ENCODE peak calls at places on chromosomes 12 and 14, in four cellular contexts. One of them, this sample, is unnamed.

GRCh38 chr12:106134294-106134949 is 4.3 kb downstream of the NUAK1 start:
- DNase-seq in neuronal stem cell: no peak
- DNase-seq in IMR-90: no peak
- DNase-seq in mesendoderm: no peak
- DNase-seq in this sample: no peak

GRCh38 chr14:32217301-32217700 is 14.2 kb upstream of the RNU6-8 start:
- DNase-seq in IMR-90: no peak
- DNase-seq in mesendoderm: no peak
- DNase-seq in neuronal stem cell: no peak
- DNase-seq in this sample: no peak

GRCh38 chr14:32509632-32510187 is 180.6 kb downstream of the AKAP6 start:
- DNase-seq in IMR-90: peak
- DNase-seq in mesendoderm: no peak
- DNase-seq in neuronal stem cell: no peak
- DNase-seq in this sample: peak

GRCh38 chr12:22974865-22975264 is 349.9 kb downstream of the ETNK1 start:
- DNase-seq in neuronal stem cell: no peak
- DNase-seq in mesendoderm: peak
- DNase-seq in IMR-90: peak
- DNase-seq in this sample: peak

GRCh38 chr14:76348898-76349297 is 27.0 kb upstream of the ESRRB start:
- DNase-seq in neuronal stem cell: peak
- DNase-seq in mesendoderm: peak
- DNase-seq in IMR-90: peak
- DNase-seq in this sample: no peak

GRCh38 chr14:34722723-34723545 is 8.5 kb upstream of the CFL2 start:
- DNase-seq in neuronal stem cell: peak
- DNase-seq in mesendoderm: peak
- DNase-seq in IMR-90: peak
- DNase-seq in this sample: peak

GRCh38 chr14:59215353-59215752 is 26.9 kb downstream of the DAAM1 start:
- DNase-seq in IMR-90: peak
- DNase-seq in neuronal stem cell: no peak
- DNase-seq in mesendoderm: no peak
- DNase-seq in this sample: peak

GRCh38 chr12:52920937-52921336 is 16.1 kb upstream of the KRT8 start:
- DNase-seq in IMR-90: peak
- DNase-seq in neuronal stem cell: no peak
- DNase-seq in mesendoderm: peak
- DNase-seq in this sample: peak

GRCh38 chr12:10283028-10283427 is 24.6 kb upstream of the KLRD1 start:
- DNase-seq in mesendoderm: no peak
- DNase-seq in IMR-90: no peak
- DNase-seq in neuronal stem cell: no peak
- DNase-seq in this sample: peak

GRCh38 chr12:52674416-52674775 is 5.8 kb downstream of the KRT1 start:
- DNase-seq in IMR-90: no peak
- DNase-seq in mesendoderm: no peak
- DNase-seq in neuronal stem cell: no peak
- DNase-seq in this sample: peak

GRCh38 chr14:79418649-79419415 is 792.5 kb downstream of the DIO2 start:
- DNase-seq in mesendoderm: no peak
- DNase-seq in IMR-90: no peak
- DNase-seq in neuronal stem cell: no peak
- DNase-seq in this sample: no peak

GRCh38 chr12:124188561-124189405 is 106.1 kb upstream of the RFLNA start:
- DNase-seq in mesendoderm: peak
- DNase-seq in neuronal stem cell: no peak
- DNase-seq in IMR-90: no peak
- DNase-seq in this sample: peak

GRCh38 chr14:99251721-99252120 is 20.3 kb downstream of the BCL11B start:
- DNase-seq in mesendoderm: no peak
- DNase-seq in IMR-90: no peak
- DNase-seq in neuronal stem cell: no peak
- DNase-seq in this sample: no peak

GRCh38 chr12:39272934-39273770 is 169.8 kb downstream of the KIF21A start:
- DNase-seq in neuronal stem cell: peak
- DNase-seq in mesendoderm: peak
- DNase-seq in IMR-90: peak
- DNase-seq in this sample: peak

GRCh38 chr12:1605129-1606020 is 11.0 kb upstream of the FBXL14 start:
- DNase-seq in neuronal stem cell: peak
- DNase-seq in IMR-90: peak
- DNase-seq in mesendoderm: peak
- DNase-seq in this sample: peak

GRCh38 chr14:74858022-74858421 is 17.9 kb downstream of the PROX2 start:
- DNase-seq in mesendoderm: no peak
- DNase-seq in IMR-90: no peak
- DNase-seq in neuronal stem cell: no peak
- DNase-seq in this sample: no peak

GRCh38 chr12:50734409-50735263 is 29.3 kb upstream of the ATF1 start:
- DNase-seq in IMR-90: peak
- DNase-seq in neuronal stem cell: peak
- DNase-seq in mesendoderm: peak
- DNase-seq in this sample: no peak

GRCh38 chr14:80850197-80850814 is 91.2 kb downstream of the CEP128 start:
- DNase-seq in neuronal stem cell: peak
- DNase-seq in mesendoderm: peak
- DNase-seq in IMR-90: peak
- DNase-seq in this sample: peak

GRCh38 chr12:130523208-130523607 is 185.5 kb downstream of the PIWIL1 start:
- DNase-seq in neuronal stem cell: no peak
- DNase-seq in mesendoderm: no peak
- DNase-seq in IMR-90: no peak
- DNase-seq in this sample: no peak

GRCh38 chr12:99920561-99920960 is 64.2 kb downstream of the ANKS1B start:
- DNase-seq in mesendoderm: peak
- DNase-seq in neuronal stem cell: no peak
- DNase-seq in IMR-90: no peak
- DNase-seq in this sample: no peak

DNA sequence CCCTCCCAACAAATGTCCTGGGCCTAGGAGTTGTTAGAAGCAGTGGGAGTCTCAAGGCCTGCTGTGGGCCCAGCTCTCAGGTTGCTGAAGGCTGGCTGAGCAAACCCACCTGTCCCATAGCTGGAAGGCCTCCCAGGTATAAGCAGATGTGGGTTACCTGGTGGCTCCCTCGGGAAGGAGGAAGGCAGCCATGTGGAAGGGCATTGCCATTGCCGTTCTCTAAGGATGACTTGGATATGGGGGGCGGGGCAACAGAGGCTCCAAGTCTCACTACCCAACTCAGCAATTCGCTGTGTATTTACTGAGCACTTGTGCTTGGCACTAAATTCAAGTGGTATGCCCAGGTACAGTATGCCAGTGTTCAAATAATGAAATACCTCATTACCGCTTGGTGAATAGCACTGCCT is 23.4 kb downstream of the HSPB8 start:
- DNase-seq in mesendoderm: no peak
- DNase-seq in IMR-90: no peak
- DNase-seq in neuronal stem cell: no peak
- DNase-seq in this sample: no peak
- H2BK5ac ChIP-seq in mesendoderm: no peak
- H2BK5ac ChIP-seq in IMR-90: no peak
- H2BK5ac ChIP-seq in neuronal stem cell: no peak
- H2BK5ac ChIP-seq in this sample: no peak

DNA sequence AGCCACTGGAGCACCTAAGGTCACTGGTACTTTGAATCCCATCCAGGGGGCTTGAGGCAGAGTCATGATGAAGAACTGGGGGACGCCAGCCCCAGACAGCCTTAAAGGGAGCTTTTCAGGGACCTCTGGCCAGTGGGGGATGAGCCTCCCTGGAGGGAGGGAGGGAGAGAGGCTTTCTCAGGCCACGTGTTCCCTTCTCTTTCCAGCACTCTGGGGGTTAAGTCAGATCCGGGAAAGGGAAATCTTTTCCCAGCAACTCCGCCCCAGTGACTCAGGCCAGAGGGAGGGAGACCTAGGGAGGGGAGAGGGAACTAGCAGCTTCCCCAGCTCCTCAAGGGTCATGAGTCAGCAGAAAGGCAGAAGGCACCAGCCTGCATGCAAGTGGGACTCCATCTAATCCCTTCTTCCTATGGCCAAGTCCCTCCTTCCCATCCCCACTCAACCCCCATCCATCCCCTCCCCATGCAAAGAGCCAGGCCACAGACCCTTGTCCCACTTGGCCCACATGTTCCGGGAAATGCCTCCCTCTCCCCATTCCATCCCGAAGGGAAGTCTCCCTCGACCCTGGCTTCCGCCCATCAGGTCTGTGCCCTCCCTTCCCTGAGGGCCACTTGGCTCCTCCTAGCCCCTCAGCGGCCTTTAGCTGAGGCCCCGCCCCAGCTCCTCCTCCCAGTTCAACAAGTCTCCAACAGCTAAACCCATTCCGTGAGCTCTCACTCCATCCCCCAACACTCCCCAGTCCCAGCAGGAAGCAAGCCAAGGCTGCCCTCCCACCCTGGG is 5.6 kb downstream of the TNFRSF1A start:
- DNase-seq in neuronal stem cell: peak
- DNase-seq in IMR-90: peak
- DNase-seq in mesendoderm: peak
- DNase-seq in this sample: peak
- H4K8ac ChIP-seq in neuronal stem cell: peak
- H4K8ac ChIP-seq in IMR-90: peak
- H4K8ac ChIP-seq in mesendoderm: no peak
- H4K8ac ChIP-seq in this sample: peak

GRCh38 chr14:24964048-24964447 is 85.9 kb downstream of the STXBP6 start:
- DNase-seq in neuronal stem cell: no peak
- DNase-seq in mesendoderm: no peak
- DNase-seq in IMR-90: no peak
- DNase-seq in this sample: no peak
- H2BK5ac ChIP-seq in neuronal stem cell: no peak
- H2BK5ac ChIP-seq in mesendoderm: no peak
- H2BK5ac ChIP-seq in IMR-90: peak
- H2BK5ac ChIP-seq in this sample: no peak

GRCh38 chr12:114903394-114903748 is 219.4 kb upstream of the TBX3 start:
- DNase-seq in mesendoderm: peak
- DNase-seq in neuronal stem cell: no peak
- DNase-seq in IMR-90: peak
- DNase-seq in this sample: no peak
- H4K8ac ChIP-seq in mesendoderm: no peak
- H4K8ac ChIP-seq in neuronal stem cell: no peak
- H4K8ac ChIP-seq in IMR-90: peak
- H4K8ac ChIP-seq in this sample: no peak

GRCh38 chr12:94267907-94268575 is 119.7 kb downstream of the PLXNC1 start:
- DNase-seq in neuronal stem cell: no peak
- DNase-seq in IMR-90: no peak
- DNase-seq in mesendoderm: no peak
- DNase-seq in this sample: no peak

GRCh38 chr12:94266390-94266789 is 118.0 kb downstream of the PLXNC1 start:
- DNase-seq in IMR-90: no peak
- DNase-seq in neuronal stem cell: no peak
- DNase-seq in mesendoderm: no peak
- DNase-seq in this sample: peak

GRCh38 chr12:94265966-94266365 is 117.6 kb downstream of the PLXNC1 start:
- DNase-seq in IMR-90: no peak
- DNase-seq in mesendoderm: no peak
- DNase-seq in neuronal stem cell: no peak
- DNase-seq in this sample: no peak

GRCh38 chr12:94266796-94267529 is 118.6 kb downstream of the PLXNC1 start:
- DNase-seq in IMR-90: peak
- DNase-seq in neuronal stem cell: no peak
- DNase-seq in mesendoderm: no peak
- DNase-seq in this sample: peak

DNA sequence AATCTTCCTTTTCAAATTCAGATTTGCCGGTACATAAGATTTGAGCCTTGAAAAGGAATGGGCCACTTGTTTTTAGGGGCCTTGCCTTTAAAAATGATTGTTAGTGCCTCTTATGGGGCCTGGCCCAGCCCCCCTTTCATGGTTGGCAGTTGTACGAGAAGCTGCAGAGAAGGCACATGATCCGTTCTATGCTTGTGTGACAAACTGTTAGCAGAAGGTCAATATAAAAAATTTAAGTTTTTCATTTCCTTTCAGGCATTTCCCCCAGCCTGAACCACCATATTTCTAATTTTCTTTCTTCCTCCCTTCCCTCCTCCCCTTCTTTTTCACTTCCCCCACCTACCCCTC is 119.1 kb downstream of the PLXNC1 start:
- DNase-seq in mesendoderm: no peak
- DNase-seq in neuronal stem cell: no peak
- DNase-seq in IMR-90: no peak
- DNase-seq in this sample: no peak
- H2BK5ac ChIP-seq in mesendoderm: no peak
- H2BK5ac ChIP-seq in neuronal stem cell: no peak
- H2BK5ac ChIP-seq in IMR-90: no peak
- H2BK5ac ChIP-seq in this sample: peak

DNA sequence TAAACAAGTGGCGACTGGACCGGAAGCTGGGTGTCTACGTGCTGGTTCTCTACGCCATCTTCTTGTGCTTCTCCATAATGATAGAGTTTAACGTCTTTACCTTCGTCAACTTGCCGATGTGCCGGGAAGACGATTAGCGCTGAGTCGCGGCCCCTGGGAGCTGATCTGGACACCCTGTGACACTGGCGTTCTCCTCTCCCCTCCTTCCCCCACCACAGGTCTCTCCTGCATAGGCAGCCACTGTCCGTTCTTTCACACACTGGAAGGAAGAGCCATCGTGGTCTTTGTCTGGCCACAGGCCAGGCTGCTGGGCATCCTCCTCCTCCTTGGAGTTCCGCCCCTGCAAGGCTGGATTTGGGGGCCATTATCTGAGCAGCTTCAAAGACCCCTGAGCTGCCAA is 20.1 kb upstream of the RIN3 start:
- DNase-seq in mesendoderm: no peak
- DNase-seq in neuronal stem cell: no peak
- DNase-seq in IMR-90: no peak
- DNase-seq in this sample: no peak
- H4K8ac ChIP-seq in mesendoderm: no peak
- H4K8ac ChIP-seq in neuronal stem cell: no peak
- H4K8ac ChIP-seq in IMR-90: no peak
- H4K8ac ChIP-seq in this sample: no peak

GRCh38 chr14:23034498-23035302 is at the start of gene PSMB5:
- DNase-seq in IMR-90: peak
- DNase-seq in neuronal stem cell: peak
- DNase-seq in mesendoderm: peak
- DNase-seq in this sample: peak
- H2BK5ac ChIP-seq in IMR-90: peak
- H2BK5ac ChIP-seq in neuronal stem cell: no peak
- H2BK5ac ChIP-seq in mesendoderm: peak
- H2BK5ac ChIP-seq in this sample: peak

DNA sequence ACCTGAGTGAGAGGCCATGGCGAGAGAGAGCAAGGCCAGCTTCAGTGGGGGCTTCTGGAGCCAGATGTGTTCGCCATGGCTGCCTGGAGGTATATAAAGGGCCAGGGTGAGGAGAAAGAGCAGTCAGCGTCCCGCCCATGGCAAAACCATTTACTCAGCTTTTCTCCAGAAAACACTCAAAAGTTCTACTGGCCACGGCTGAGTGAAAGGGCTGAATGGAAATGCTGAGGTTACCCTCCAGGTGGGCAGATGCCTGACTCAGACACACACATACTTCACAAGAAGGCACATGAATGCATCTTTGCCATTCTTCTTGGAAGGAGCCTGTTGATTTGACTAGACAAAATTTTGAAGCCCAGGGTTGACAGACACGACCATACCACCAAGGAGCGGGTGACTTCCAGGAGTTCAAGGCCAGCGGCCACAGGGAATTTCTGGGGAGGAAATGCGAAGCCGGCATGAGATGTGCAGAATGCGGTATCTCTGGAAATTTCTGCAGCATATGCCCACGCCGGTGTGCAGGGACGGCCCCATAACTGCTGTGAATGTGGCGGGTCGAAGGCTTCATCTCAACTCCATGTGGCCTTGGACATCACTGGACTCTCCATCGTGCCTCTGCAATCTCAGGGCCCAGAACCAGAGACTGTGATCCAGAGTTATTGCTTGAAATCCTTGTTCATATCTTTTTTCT is at the start of gene IL31:
- DNase-seq in IMR-90: no peak
- DNase-seq in mesendoderm: no peak
- DNase-seq in neuronal stem cell: no peak
- DNase-seq in this sample: no peak
- H4K8ac ChIP-seq in IMR-90: no peak
- H4K8ac ChIP-seq in mesendoderm: no peak
- H4K8ac ChIP-seq in neuronal stem cell: no peak
- H4K8ac ChIP-seq in this sample: no peak